ENCODE peak calls at places on chromosome 2, in five cellular contexts. Y is GM10248, A is neural progenitor cell, M is mesothelial cell of epicardium, D is cardiac muscle cell. L is an unnamed sample.

GRCh38 chr2:27736890-27737204 is 34.7 kb upstream of the MRPL33 start:
- DNase-seq in M (no peak), Y (no peak), D (no peak), A (no peak), L (no peak)

GRCh38 chr2:129087133-129087813 is 768.6 kb upstream of the HS6ST1 start:
- DNase-seq in A (no peak), Y (no peak), D (no peak), M (no peak), L (no peak)

GRCh38 chr2:44005831-44006230 is 10.0 kb upstream of the LRPPRC start:
- DNase-seq in Y (no peak), D (no peak), M (no peak), A (no peak), L (no peak)

GRCh38 chr2:8174641-8175257 is 507.1 kb upstream of the ID2 start:
- DNase-seq in A (no peak), Y (no peak), M (no peak), D (no peak), L (no peak)

GRCh38 chr2:85998071-85998991 is 107.4 kb downstream of the POLR1A start:
- DNase-seq in Y (no peak), D (peak), A (peak), M (peak), L (no peak)

GRCh38 chr2:40725950-40726349 is 274.1 kb upstream of the SLC8A1 start:
- DNase-seq in Y (no peak), D (no peak), M (no peak), A (no peak), L (no peak)

GRCh38 chr2:46320141-46320567 is 22.9 kb downstream of the EPAS1 start:
- DNase-seq in D (no peak), M (no peak), Y (no peak), A (no peak), L (no peak)

GRCh38 chr2:180663016-180663471 is 317.4 kb upstream of the UBE2E3 start:
- DNase-seq in D (no peak), M (no peak), A (no peak), Y (no peak), L (no peak)

GRCh38 chr2:229980440-229981184 is 58.3 kb downstream of the FBXO36 start:
- DNase-seq in A (peak), D (peak), M (no peak), Y (peak), L (no peak)

GRCh38 chr2:239222346-239223028 is 178.3 kb downstream of the HDAC4 start:
- DNase-seq in M (no peak), A (no peak), Y (no peak), D (no peak), L (no peak)

GRCh38 chr2:8575011-8575750 is 106.7 kb upstream of the ID2 start:
- DNase-seq in A (no peak), M (no peak), D (no peak), Y (peak), L (peak)

GRCh38 chr2:28419003-28419704 is 26.5 kb downstream of the FOSL2 start:
- DNase-seq in Y (no peak), A (peak), D (no peak), M (no peak), L (no peak)

GRCh38 chr2:38013158-38013752 is 62.7 kb downstream of the CYP1B1 start:
- DNase-seq in D (no peak), Y (no peak), M (no peak), A (no peak), L (no peak)

GRCh38 chr2:181806039-181806392 is 85.5 kb upstream of the ITPRID2 start:
- DNase-seq in Y (no peak), A (no peak), D (no peak), M (no peak), L (no peak)

GRCh38 chr2:159129807-159130206 is 156.7 kb downstream of the WDSUB1 start:
- DNase-seq in M (no peak), D (no peak), Y (no peak), A (no peak), L (no peak)

GRCh38 chr2:183035298-183035953 is 2.8 kb downstream of the NCKAP1 start:
- DNase-seq in A (no peak), Y (no peak), D (no peak), M (no peak), L (no peak)

GRCh38 chr2:74081030-74081429 is 66.7 kb downstream of the BOLA3 start:
- DNase-seq in A (no peak), M (no peak), Y (no peak), D (no peak), L (no peak)

GRCh38 chr2:173159794-173160463 is 84.3 kb downstream of the MAP3K20 start:
- DNase-seq in M (no peak), A (peak), Y (no peak), D (peak), L (no peak)

GRCh38 chr2:95073856-95074662 is 47.5 kb downstream of the MRPS5 start:
- DNase-seq in M (no peak), A (no peak), Y (no peak), D (no peak), L (no peak)

GRCh38 chr2:197174539-197175094 is 136.0 kb downstream of the ANKRD44 start:
- DNase-seq in D (no peak), Y (no peak), A (no peak), M (no peak), L (no peak)

GRCh38 chr2:239369631-239370161 is 31.1 kb downstream of the HDAC4 start:
- DNase-seq in A (no peak), Y (peak), M (no peak), D (no peak), L (no peak)

GRCh38 chr2:157320409-157320808 is 5.2 kb downstream of the ERMN start:
- DNase-seq in Y (no peak), D (no peak), A (no peak), M (no peak), L (no peak)

GRCh38 chr2:105748564-105748963 is 3.9 kb downstream of the NCK2 start:
- DNase-seq in M (no peak), Y (no peak), D (no peak), A (no peak), L (no peak)
- TF ChIP-seq CTCF in M (no peak), Y (no peak), D (no peak), A (no peak), L (no peak)

GRCh38 chr2:120546865-120547390 is 188.7 kb upstream of the GLI2 start:
- DNase-seq in M (no peak), A (no peak), D (no peak), Y (no peak), L (no peak)
- TF ChIP-seq CTCF in M (no peak), A (no peak), D (no peak), Y (no peak), L (no peak)

DNA sequence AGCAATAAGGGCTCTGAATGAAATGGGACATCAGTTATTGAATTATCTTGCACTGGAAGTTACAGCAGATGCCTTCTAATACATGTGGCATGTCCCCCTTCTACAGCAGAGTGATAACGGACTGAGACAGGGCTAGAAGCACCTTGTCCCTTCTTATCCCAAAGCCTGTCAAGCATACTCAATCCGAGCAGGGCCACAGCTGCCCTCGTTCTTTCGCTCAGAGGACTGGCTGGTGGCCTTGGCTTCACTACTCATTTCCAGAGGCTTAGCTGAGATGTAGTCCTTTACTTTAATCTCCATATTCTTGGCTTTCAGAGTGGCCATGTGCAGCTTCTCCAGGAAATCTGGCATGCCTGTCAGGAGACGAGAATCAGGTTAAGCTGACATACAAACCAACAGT is 22.1 kb downstream of the STARD7 start:
- DNase-seq in D (no peak), M (no peak), Y (no peak), A (no peak), L (no peak)
- TF ChIP-seq CTCF in D (no peak), M (no peak), Y (no peak), A (no peak), L (no peak)

DNA sequence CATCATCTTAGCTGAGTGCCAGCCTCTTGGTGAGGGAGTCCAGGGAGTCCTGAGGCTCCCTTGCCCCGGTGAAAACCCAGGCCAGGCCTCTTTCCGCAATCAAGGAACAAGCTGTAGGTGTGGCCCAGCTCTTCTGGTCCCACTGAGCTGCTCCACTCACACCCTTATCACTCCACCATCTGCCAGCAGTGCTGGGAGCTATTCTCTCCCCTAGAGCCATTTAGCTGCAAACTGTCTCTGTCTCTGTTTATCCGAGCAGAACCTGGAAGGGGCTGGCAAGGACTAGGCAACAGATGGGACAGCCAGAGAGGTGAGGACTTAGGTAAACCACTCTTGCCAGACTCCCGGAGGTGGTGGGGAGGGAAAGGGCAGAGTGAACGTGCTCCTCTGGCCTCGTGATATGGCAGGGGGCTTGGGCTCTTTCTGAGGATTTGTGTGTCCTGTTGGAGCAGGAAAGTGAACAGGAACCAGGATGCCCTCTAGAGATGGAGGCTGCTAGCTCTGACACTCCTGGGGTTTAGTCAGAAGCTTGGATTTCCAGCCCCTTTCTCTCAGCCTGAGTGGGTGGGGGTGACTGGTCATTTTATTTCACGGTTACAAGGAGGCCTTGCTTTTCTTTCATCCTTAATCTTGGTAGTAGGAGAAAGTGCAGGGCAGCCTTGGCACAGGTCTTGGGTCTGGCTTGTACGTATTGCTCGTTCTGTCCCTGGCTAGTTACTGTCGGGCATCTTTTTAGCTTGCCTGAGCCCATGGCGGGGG is 19.6 kb downstream of the B3GNT2 start:
- DNase-seq in D (no peak), M (no peak), Y (no peak), A (no peak), L (no peak)
- TF ChIP-seq CTCF in D (no peak), M (no peak), Y (no peak), A (no peak), L (no peak)

GRCh38 chr2:213490087-213490486 is 205.8 kb downstream of the SPAG16 start:
- DNase-seq in A (no peak), D (peak), Y (peak), M (no peak), L (no peak)
- TF ChIP-seq CTCF in A (peak), D (no peak), Y (peak), M (no peak), L (no peak)

DNA sequence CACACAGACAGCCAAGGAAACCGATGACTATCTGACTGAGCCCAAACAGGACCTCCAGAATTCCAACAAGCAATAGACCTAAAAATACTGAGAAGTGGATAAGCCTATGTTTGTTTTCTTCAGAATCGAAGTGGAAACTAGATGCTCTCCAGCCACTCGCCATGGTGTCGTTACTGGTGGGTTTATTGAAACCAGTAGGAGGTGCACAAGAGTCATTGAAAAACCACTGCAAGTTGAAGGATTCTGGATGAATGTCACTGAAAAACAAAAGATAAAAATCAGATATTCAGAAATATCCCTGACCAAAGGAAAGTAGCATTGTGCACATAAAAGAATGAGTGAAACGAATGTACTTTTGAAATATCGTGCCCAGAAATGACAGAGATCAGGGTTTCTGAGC is 15.3 kb downstream of the TM4SF20 start:
- DNase-seq in M (no peak), A (no peak), D (no peak), Y (no peak), L (no peak)
- TF ChIP-seq CTCF in M (no peak), A (peak), D (no peak), Y (no peak), L (no peak)

GRCh38 chr2:237694423-237695194 is 67.2 kb downstream of the LRRFIP1 start:
- DNase-seq in D (no peak), Y (no peak), M (no peak), A (no peak), L (no peak)
- TF ChIP-seq CTCF in D (no peak), Y (peak), M (no peak), A (no peak), L (no peak)

DNA sequence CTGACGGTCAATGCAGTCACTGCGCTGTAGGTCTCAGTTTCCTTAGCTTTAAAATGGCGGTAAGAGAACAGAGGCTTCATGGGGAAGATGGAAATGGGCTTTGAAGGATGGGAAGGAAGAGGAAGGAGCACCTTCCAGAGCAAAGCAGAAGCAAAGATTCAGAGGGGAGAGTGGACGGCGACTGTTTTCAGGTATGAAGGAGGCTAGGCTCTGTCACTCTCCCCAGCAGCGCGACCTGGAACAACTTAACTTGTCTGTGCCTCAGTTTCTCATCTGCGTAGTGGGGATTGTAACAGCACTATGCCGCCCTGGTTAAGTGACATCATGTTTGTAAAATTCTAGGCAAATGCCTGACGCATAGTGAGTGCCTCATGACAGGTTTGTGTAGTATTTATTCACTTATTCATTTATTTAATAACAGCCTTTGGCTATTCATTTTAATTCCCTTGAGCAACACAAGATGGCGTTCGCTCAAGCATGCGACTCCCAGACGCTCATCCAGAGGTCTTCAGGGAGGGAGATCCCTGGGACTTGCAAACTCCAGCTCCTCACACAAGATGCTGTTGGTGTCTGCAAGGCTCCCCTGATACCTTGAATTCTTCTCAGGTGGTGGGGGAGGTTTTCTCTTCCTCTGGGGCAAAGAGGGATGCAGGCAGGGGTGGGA is 336.3 kb downstream of the DYSF start:
- DNase-seq in M (no peak), D (no peak), Y (no peak), A (no peak), L (no peak)
- TF ChIP-seq CTCF in M (no peak), D (no peak), Y (no peak), A (no peak), L (no peak)

DNA sequence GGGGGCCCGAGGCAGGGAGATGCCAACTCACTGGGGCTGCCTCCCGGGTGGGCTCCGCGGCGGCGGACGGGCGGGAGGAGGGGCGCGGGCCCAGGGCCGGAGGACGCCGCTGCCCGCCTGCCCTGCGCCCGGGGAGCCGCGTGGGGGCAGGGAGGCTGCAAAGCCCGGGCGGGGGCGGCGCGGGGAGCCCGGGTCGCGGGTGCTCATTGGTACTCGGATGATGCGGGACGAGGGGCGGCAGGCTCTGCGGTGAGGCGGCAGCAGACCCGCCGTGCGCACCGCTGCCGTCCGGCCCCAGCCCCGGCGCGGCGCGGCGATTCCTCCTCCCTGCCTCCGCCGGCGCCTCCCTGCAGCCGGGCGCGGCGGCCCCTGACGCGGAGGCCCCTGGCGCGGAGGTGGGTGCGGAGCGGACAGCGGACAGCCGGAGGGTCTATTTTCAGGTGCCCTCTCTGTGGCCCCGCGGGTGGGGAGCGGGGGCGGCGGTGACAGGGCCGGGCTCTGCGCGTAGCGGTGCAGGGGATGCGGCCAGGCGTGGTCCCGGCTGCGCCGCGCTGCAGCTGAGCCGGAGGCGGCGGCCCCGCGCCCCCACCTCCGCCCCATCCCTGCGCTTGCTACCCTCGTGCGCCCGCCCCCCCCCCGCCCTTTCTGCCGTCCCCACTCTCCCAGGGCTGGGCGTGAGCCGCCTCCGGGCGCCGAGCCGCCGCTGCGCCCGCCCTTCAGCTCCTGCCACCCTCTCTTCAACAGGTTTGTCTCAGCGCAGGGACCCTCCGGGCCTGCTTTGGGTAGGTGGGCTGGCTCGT is 599 bp downstream of the SPTBN1 start:
- DNase-seq in M (peak), Y (peak), A (peak), D (peak), L (no peak)
- TF ChIP-seq CTCF in M (no peak), Y (no peak), A (no peak), D (no peak), L (no peak)